ENCODE peak calls at places on chromosomes 6 and 20, in seven cellular contexts. O is IMR-90, U is neuronal stem cell, K is mesendoderm, M is H1, X is H9, G is trophoblast cell. Y is an unnamed sample.

GRCh38 chr6:105215506-105215905 is 35.7 kb upstream of the POPDC3 start:
- DNase-seq in O (no peak), U (no peak), K (no peak), M (no peak), X (no peak), G (no peak), Y (no peak)

GRCh38 chr6:152671146-152671545 is 26.6 kb upstream of the MYCT1 start:
- DNase-seq in O (peak), U (no peak), K (no peak), M (no peak), X (no peak), G (no peak), Y (no peak)

GRCh38 chr6:145626857-145627256 is 108.5 kb downstream of the EPM2A start:
- DNase-seq in O (peak), U (no peak), K (no peak), M (no peak), X (no peak), G (no peak), Y (no peak)

GRCh38 chr20:62918830-62919229 is 7.5 kb downstream of the DIDO1 start:
- DNase-seq in O (no peak), U (no peak), K (no peak), M (no peak), X (no peak), G (no peak), Y (no peak)

GRCh38 chr6:18289283-18289682 is 25.0 kb upstream of the DEK start:
- DNase-seq in O (no peak), U (no peak), K (no peak), M (no peak), X (no peak), G (no peak), Y (no peak)

GRCh38 chr6:108363756-108364356 is 69.0 kb downstream of the AFG1L start:
- DNase-seq in O (no peak), U (no peak), K (no peak), M (no peak), X (no peak), G (no peak), Y (no peak)

GRCh38 chr6:80010296-80010695 is 5.8 kb downstream of the TTK start:
- DNase-seq in O (no peak), U (no peak), K (no peak), M (no peak), X (no peak), G (no peak), Y (no peak)

GRCh38 chr6:127342946-127343752 is at the start of gene ECHDC1:
- DNase-seq in O (peak), U (peak), K (peak), M (no peak), X (peak), G (peak), Y (peak)

GRCh38 chr6:47028835-47029360 is 13.2 kb downstream of the ADGRF1 start:
- DNase-seq in O (no peak), U (no peak), K (no peak), M (no peak), X (no peak), G (no peak), Y (no peak)

GRCh38 chr6:89932245-89932802 is 38.1 kb downstream of the GJA10 start:
- DNase-seq in O (no peak), U (no peak), K (no peak), M (no peak), X (no peak), G (no peak), Y (no peak)

GRCh38 chr6:146028250-146028789 is 542 bp upstream of the GRM1 start:
- DNase-seq in O (peak), U (peak), K (peak), M (no peak), X (peak), G (peak), Y (peak)

GRCh38 chr6:110063864-110064263 is 85.8 kb downstream of the GPR6 start:
- DNase-seq in O (no peak), U (no peak), K (no peak), M (no peak), X (no peak), G (no peak), Y (no peak)

GRCh38 chr6:108996208-108996607 is 98.4 kb downstream of the SESN1 start:
- DNase-seq in O (no peak), U (no peak), K (no peak), M (no peak), X (no peak), G (no peak), Y (no peak)

GRCh38 chr20:61559706-61560315 is 307.8 kb downstream of the CDH4 start:
- DNase-seq in O (no peak), U (no peak), K (peak), M (no peak), X (no peak), G (no peak), Y (no peak)

GRCh38 chr6:84426002-84426705 is 198.7 kb upstream of the CEP162 start:
- DNase-seq in O (no peak), U (no peak), K (peak), M (no peak), X (no peak), G (no peak), Y (no peak)

GRCh38 chr6:29680416-29680815 is 536 bp downstream of the ZFP57 start:
- DNase-seq in O (no peak), U (no peak), K (no peak), M (no peak), X (no peak), G (no peak), Y (no peak)
- H2AK5ac ChIP-seq in O (no peak), U (peak), K (no peak), M (peak), X (no peak), G (no peak), Y (no peak)

GRCh38 chr20:37475258-37475657 is 45.8 kb upstream of the NNAT start:
- DNase-seq in O (no peak), U (no peak), K (no peak), M (no peak), X (no peak), G (no peak), Y (no peak)

GRCh38 chr20:37469531-37469930 is 51.5 kb upstream of the NNAT start:
- DNase-seq in O (no peak), U (no peak), K (no peak), M (no peak), X (no peak), G (no peak), Y (no peak)

GRCh38 chr20:37471741-37472235 is 49.3 kb upstream of the NNAT start:
- DNase-seq in O (no peak), U (no peak), K (peak), M (no peak), X (no peak), G (no peak), Y (no peak)

GRCh38 chr20:37474386-37474785 is 46.7 kb upstream of the NNAT start:
- DNase-seq in O (no peak), U (no peak), K (no peak), M (no peak), X (no peak), G (no peak), Y (no peak)

GRCh38 chr20:37473249-37474000 is 47.6 kb upstream of the NNAT start:
- DNase-seq in O (no peak), U (no peak), K (no peak), M (no peak), X (no peak), G (no peak), Y (no peak)
- H2BK120ac ChIP-seq in O (no peak), U (no peak), K (no peak), M (no peak), X (no peak), G (no peak), Y (no peak)

DNA sequence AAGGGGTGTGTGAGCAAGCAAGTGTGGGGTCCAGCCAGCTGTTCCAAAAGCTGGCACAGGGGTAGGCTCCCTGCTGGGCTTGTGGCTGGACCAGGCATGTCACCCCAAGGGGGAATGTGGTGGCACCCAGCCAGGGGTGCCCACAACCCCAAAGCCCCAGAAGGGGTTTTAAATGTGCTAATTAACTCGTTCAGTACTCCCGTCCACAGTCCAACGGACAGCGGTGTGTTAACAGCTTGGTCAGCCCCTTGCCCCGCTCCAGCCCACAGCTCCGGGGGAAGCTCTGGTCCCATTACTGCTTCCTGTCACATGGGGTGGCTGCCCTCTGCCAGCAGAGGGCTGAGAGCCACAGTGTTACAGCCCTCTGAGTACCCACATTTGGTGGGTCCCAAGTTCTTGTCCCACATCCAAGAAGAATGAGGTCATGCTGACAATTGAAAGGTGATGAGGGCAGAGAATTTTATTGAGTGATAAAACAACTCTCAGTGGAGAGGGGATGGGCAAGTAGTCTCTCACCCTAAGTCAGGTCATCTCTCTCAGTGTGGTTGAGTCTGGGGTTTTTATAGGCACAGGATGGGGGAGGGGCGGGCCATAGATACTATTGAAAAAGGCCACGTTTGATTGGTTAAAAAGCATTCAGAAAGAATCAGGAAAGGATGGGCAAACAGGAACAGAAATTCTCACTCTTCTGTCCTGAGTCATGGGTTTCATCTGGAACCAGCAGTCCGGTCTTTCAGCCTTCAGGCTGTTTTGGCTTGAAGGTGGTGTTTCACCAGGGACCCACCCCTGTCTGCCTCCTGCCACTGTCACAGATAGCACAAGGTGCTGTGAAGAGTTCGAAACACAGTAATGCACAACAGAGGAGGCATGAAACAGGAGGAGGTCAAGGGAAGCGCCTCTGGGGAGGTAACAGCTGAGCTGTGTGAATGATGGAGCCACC is 238.5 kb downstream of the NFATC2 start:
- DNase-seq in O (no peak), U (no peak), K (no peak), M (no peak), X (no peak), G (peak), Y (no peak)
- H2AK5ac ChIP-seq in O (no peak), U (no peak), K (peak), M (no peak), X (no peak), G (peak), Y (no peak)

GRCh38 chr6:78377056-78377455 is 490.3 kb upstream of the IRAK1BP1 start:
- DNase-seq in O (no peak), U (no peak), K (no peak), M (no peak), X (no peak), G (no peak), Y (no peak)
- H2BK120ac ChIP-seq in O (no peak), U (no peak), K (no peak), M (no peak), X (no peak), G (no peak), Y (no peak)